ENCODE peak calls at places on chromosomes 3 and 15, in nine cellular contexts. S is activated CD4-positive, alpha-beta T cell treated with anti-CD3 and anti-CD28 coated beads for 1 hour; J is K562; N is germinal center; O is left colon; I is EL; F is RCC 7860; E is SJSA1; Y is DMS 273 treated with DMSO at 0.1 percent for 48 hours. G is an unnamed sample.

GRCh38 chr15:59315914-59316428 is 56.7 kb downstream of the MYO1E start:
- DNase-seq in O (peak), J (no peak), S (no peak), N (no peak), I (peak), F (peak), Y (no peak), E (no peak), G (no peak)

GRCh38 chr15:41987246-41987924 is 15.0 kb upstream of the EHD4 start:
- DNase-seq in I (no peak), O (peak), N (no peak), E (no peak), Y (no peak), S (no peak), F (no peak), J (no peak), G (no peak)

GRCh38 chr15:73887481-73887880 is 14.1 kb downstream of the TBC1D21 start:
- DNase-seq in S (no peak), Y (no peak), F (no peak), N (no peak), E (no peak), O (peak), J (no peak), I (no peak), G (no peak)

GRCh38 chr3:169760479-169760878 is 4.4 kb downstream of the TERC start:
- DNase-seq in E (no peak), F (peak), I (peak), N (no peak), J (peak), S (no peak), Y (no peak), O (no peak), G (no peak)

GRCh38 chr15:90201150-90201943 is at the start of gene SEMA4B:
- DNase-seq in I (peak), J (peak), S (peak), N (peak), O (peak), F (peak), E (no peak), Y (no peak), G (peak)

GRCh38 chr3:53551324-53551723 is 56.9 kb downstream of the CACNA1D start:
- DNase-seq in E (no peak), N (no peak), O (no peak), Y (no peak), S (no peak), J (peak), I (no peak), F (no peak), G (no peak)

GRCh38 chr15:34725565-34725964 is 29.2 kb downstream of the GJD2 start:
- DNase-seq in N (no peak), Y (no peak), F (no peak), S (no peak), O (no peak), I (peak), J (no peak), E (no peak), G (no peak)

GRCh38 chr15:68218847-68219798 is 10.4 kb downstream of the CLN6 start:
- DNase-seq in I (no peak), E (peak), N (no peak), O (no peak), J (no peak), F (no peak), Y (no peak), S (no peak), G (no peak)

GRCh38 chr3:193872265-193872753 is 263.6 kb upstream of the HES1 start:
- DNase-seq in O (peak), F (peak), J (peak), S (no peak), I (peak), E (peak), Y (no peak), N (no peak), G (no peak)

GRCh38 chr15:92930776-92931175 is 30.7 kb downstream of the CHD2 start:
- DNase-seq in S (no peak), I (peak), N (no peak), Y (peak), F (peak), E (no peak), J (no peak), O (no peak), G (no peak)

GRCh38 chr3:52373676-52374075 is 57.6 kb downstream of the DNAH1 start:
- DNase-seq in S (no peak), O (no peak), I (no peak), Y (no peak), N (no peak), F (no peak), J (no peak), E (no peak), G (no peak)

GRCh38 chr3:85081191-85081895 is 122.6 kb downstream of the CADM2 start:
- DNase-seq in S (no peak), E (no peak), Y (no peak), F (no peak), N (no peak), I (no peak), J (no peak), O (no peak), G (no peak)

GRCh38 chr3:37279226-37279625 is 104.8 kb upstream of the LRRFIP2 start:
- DNase-seq in F (no peak), I (peak), S (no peak), N (no peak), J (no peak), E (no peak), Y (no peak), O (no peak), G (no peak)

GRCh38 chr3:57770121-57770828 is 14.2 kb downstream of the SLMAP start:
- DNase-seq in Y (no peak), N (no peak), O (no peak), E (no peak), F (no peak), S (no peak), J (no peak), I (no peak), G (no peak)

GRCh38 chr3:67875338-67875737 is 220.9 kb upstream of the SUCLG2 start:
- DNase-seq in J (no peak), F (no peak), E (no peak), S (no peak), O (no peak), N (no peak), I (peak), Y (no peak), G (no peak)

GRCh38 chr3:146125946-146126345 is 35.0 kb downstream of the PLOD2 start:
- DNase-seq in S (no peak), F (peak), O (no peak), Y (no peak), I (peak), E (no peak), J (no peak), N (no peak), G (no peak)

GRCh38 chr15:88803241-88803919 is at the start of gene ACAN:
- DNase-seq in O (no peak), E (no peak), F (no peak), Y (no peak), I (no peak), N (no peak), J (no peak), S (no peak), G (no peak)

GRCh38 chr3:190293621-190294020 is 28.6 kb downstream of the CLDN1 start:
- DNase-seq in N (no peak), J (no peak), E (no peak), Y (no peak), O (no peak), I (no peak), S (no peak), F (no peak), G (no peak)

GRCh38 chr15:40873625-40874561 is at the start of gene RHOV:
- DNase-seq in Y (no peak), E (peak), F (peak), J (peak), N (peak), I (peak), S (peak), O (peak), G (peak)

GRCh38 chr15:42375941-42376340 is 16.6 kb downstream of the CAPN3 start:
- DNase-seq in N (no peak), O (no peak), I (no peak), Y (no peak), S (no peak), E (no peak), F (no peak), J (no peak), G (no peak)

GRCh38 chr15:100723323-100723801 is 121.0 kb downstream of the ASB7 start:
- DNase-seq in I (peak), Y (no peak), N (no peak), O (no peak), J (no peak), F (peak), E (peak), S (no peak), G (no peak)

GRCh38 chr3:108182339-108182738 is 39.9 kb downstream of the IFT57 start:
- DNase-seq in Y (no peak), N (no peak), E (no peak), O (no peak), J (no peak), S (no peak), F (no peak), I (peak), G (no peak)

GRCh38 chr3:25455316-25456232 is 27.5 kb downstream of the RARB start:
- DNase-seq in Y (no peak), E (peak), J (no peak), N (no peak), O (peak), I (peak), S (no peak), F (no peak), G (no peak)

GRCh38 chr15:99729920-99730319 is 3.3 kb downstream of the LYSMD4 start:
- DNase-seq in F (peak), J (peak), N (no peak), O (no peak), I (peak), S (no peak), Y (no peak), E (no peak), G (peak)

GRCh38 chr15:67089218-67090193 is 24.1 kb downstream of the SMAD3 start:
- DNase-seq in E (no peak), Y (no peak), O (no peak), J (peak), N (no peak), S (no peak), F (peak), I (peak), G (no peak)

GRCh38 chr15:71718116-71718910 is 92.0 kb upstream of the NR2E3 start:
- DNase-seq in N (no peak), O (no peak), E (no peak), I (no peak), J (no peak), Y (no peak), F (no peak), S (no peak), G (no peak)

GRCh38 chr3:31831526-31832034 is 149.5 kb downstream of the OSBPL10 start:
- DNase-seq in E (no peak), I (no peak), F (no peak), J (no peak), Y (no peak), O (no peak), N (no peak), S (no peak), G (no peak)

GRCh38 chr15:69782809-69783208 is 314.9 kb downstream of the TLE3 start:
- DNase-seq in N (no peak), F (no peak), J (no peak), E (no peak), O (no peak), S (no peak), Y (no peak), I (no peak), G (peak)

GRCh38 chr3:179149239-179149887 is 1.2 kb downstream of the PIK3CA start:
- DNase-seq in F (no peak), Y (no peak), S (no peak), J (peak), E (no peak), I (peak), O (no peak), N (peak), G (no peak)

GRCh38 chr3:53161820-53162671 is 1.0 kb downstream of the PRKCD start:
- DNase-seq in Y (no peak), O (peak), E (no peak), F (no peak), N (peak), S (peak), J (peak), I (peak), G (peak)

G was measured in stimulated activated naive CD4-positive, alpha-beta T cell.